ENCODE peak calls at places on chromosomes 6 and 20, in four cellular contexts. One of them, this sample, is unnamed.

GRCh38 chr20:50192364-50193168 is 1.9 kb downstream of the CEBPB start:
- DNase-seq in prostate gland: peak; percentile 90
- DNase-seq in fibroblast of lung: peak; percentile 90
- DNase-seq in GM23248: peak; percentile 97
- DNase-seq in this sample: peak; percentile 98

GRCh38 chr6:52359403-52359802 is 2.5 kb upstream of the PAQR8 start:
- DNase-seq in prostate gland: no peak
- DNase-seq in fibroblast of lung: no peak
- DNase-seq in GM23248: no peak
- DNase-seq in this sample: no peak

GRCh38 chr6:164502838-164503237 is 806.6 kb downstream of the C6orf118 start:
- DNase-seq in prostate gland: no peak
- DNase-seq in fibroblast of lung: no peak
- DNase-seq in GM23248: no peak
- DNase-seq in this sample: no peak

GRCh38 chr6:125363010-125363359 is 61.2 kb upstream of the HDDC2 start:
- DNase-seq in prostate gland: no peak
- DNase-seq in fibroblast of lung: peak; percentile 72
- DNase-seq in GM23248: peak; percentile 58
- DNase-seq in this sample: peak; percentile 46

GRCh38 chr6:20028562-20028961 is 183.7 kb downstream of the MBOAT1 start:
- DNase-seq in prostate gland: no peak
- DNase-seq in fibroblast of lung: no peak
- DNase-seq in GM23248: no peak
- DNase-seq in this sample: no peak

GRCh38 chr6:161584929-161585328 is 311.1 kb upstream of the AGPAT4 start:
- DNase-seq in prostate gland: no peak
- DNase-seq in fibroblast of lung: no peak
- DNase-seq in GM23248: no peak
- DNase-seq in this sample: no peak

GRCh38 chr6:1024587-1024986 is 287.3 kb upstream of the FOXQ1 start:
- DNase-seq in prostate gland: peak; percentile 84
- DNase-seq in fibroblast of lung: peak; percentile 15
- DNase-seq in GM23248: peak; percentile 93
- DNase-seq in this sample: peak; percentile 66

GRCh38 chr6:159098636-159099106 is 53.9 kb upstream of the TAGAP start:
- DNase-seq in prostate gland: no peak
- DNase-seq in fibroblast of lung: no peak
- DNase-seq in GM23248: no peak
- DNase-seq in this sample: no peak

GRCh38 chr20:4064118-4064962 is 49.0 kb upstream of the RNF24 start:
- DNase-seq in prostate gland: peak; percentile 91
- DNase-seq in fibroblast of lung: peak; percentile 92
- DNase-seq in GM23248: peak; percentile 96
- DNase-seq in this sample: peak; percentile 94

GRCh38 chr20:36092424-36093024 is 62.0 kb upstream of the EPB41L1 start:
- DNase-seq in prostate gland: no peak
- DNase-seq in fibroblast of lung: peak; percentile 25
- DNase-seq in GM23248: peak; percentile 65
- DNase-seq in this sample: peak; percentile 49

GRCh38 chr20:9112541-9113515 is 43.9 kb downstream of the PLCB4 start:
- DNase-seq in prostate gland: peak; percentile 17
- DNase-seq in fibroblast of lung: peak; percentile 85
- DNase-seq in GM23248: peak; percentile 39
- DNase-seq in this sample: peak; percentile 17

GRCh38 chr20:38685853-38686473 is 38.3 kb upstream of the SLC32A1 start:
- DNase-seq in prostate gland: peak; percentile 14
- DNase-seq in fibroblast of lung: peak; percentile 38
- DNase-seq in GM23248: peak; percentile 57
- DNase-seq in this sample: peak; percentile 58

GRCh38 chr6:73854998-73855718 is 159.2 kb downstream of the CD109 start:
- DNase-seq in prostate gland: peak; percentile 20
- DNase-seq in fibroblast of lung: peak; percentile 48
- DNase-seq in GM23248: peak; percentile 77
- DNase-seq in this sample: peak; percentile 76

GRCh38 chr6:31948753-31949413 is 3.0 kb downstream of the CFB start:
- DNase-seq in prostate gland: no peak
- DNase-seq in fibroblast of lung: peak; percentile 21
- DNase-seq in GM23248: peak; percentile 71
- DNase-seq in this sample: peak; percentile 93

GRCh38 chr20:44495257-44495656 is 19.6 kb downstream of the TTPAL start:
- DNase-seq in prostate gland: no peak
- DNase-seq in fibroblast of lung: peak; percentile 75
- DNase-seq in GM23248: peak; percentile 84
- DNase-seq in this sample: peak; percentile 90

GRCh38 chr6:160859822-160860221 is 131.7 kb upstream of the MAP3K4 start:
- DNase-seq in prostate gland: no peak
- DNase-seq in fibroblast of lung: no peak
- DNase-seq in GM23248: no peak
- DNase-seq in this sample: no peak

GRCh38 chr6:1110935-1111334 is 201.0 kb upstream of the FOXQ1 start:
- DNase-seq in prostate gland: peak; percentile 48
- DNase-seq in fibroblast of lung: no peak
- DNase-seq in GM23248: no peak
- DNase-seq in this sample: no peak

GRCh38 chr6:45845546-45845945 is 170.1 kb downstream of the CLIC5 start:
- DNase-seq in prostate gland: no peak
- DNase-seq in fibroblast of lung: peak; percentile 65
- DNase-seq in GM23248: peak; percentile 81
- DNase-seq in this sample: peak; percentile 53

GRCh38 chr6:3516094-3516493 is 59.2 kb upstream of the SLC22A23 start:
- DNase-seq in prostate gland: no peak
- DNase-seq in fibroblast of lung: no peak
- DNase-seq in GM23248: peak; percentile 55
- DNase-seq in this sample: peak; percentile 42

GRCh38 chr6:89745728-89746127 is 73.9 kb downstream of the MDN1 start:
- DNase-seq in prostate gland: no peak
- DNase-seq in fibroblast of lung: no peak
- DNase-seq in GM23248: no peak
- DNase-seq in this sample: no peak

GRCh38 chr6:101386982-101387381 is 6.5 kb upstream of the GRIK2 start:
- DNase-seq in prostate gland: no peak
- DNase-seq in fibroblast of lung: no peak
- DNase-seq in GM23248: no peak
- DNase-seq in this sample: peak; percentile 3

GRCh38 chr6:90238663-90239542 is 57.7 kb downstream of the BACH2 start:
- DNase-seq in prostate gland: no peak
- DNase-seq in fibroblast of lung: no peak
- DNase-seq in GM23248: no peak
- DNase-seq in this sample: no peak

GRCh38 chr20:29878281-29878741 is 1379.2 kb upstream of the DEFB115 start:
- DNase-seq in prostate gland: no peak
- DNase-seq in fibroblast of lung: no peak
- DNase-seq in GM23248: peak; percentile 49
- DNase-seq in this sample: peak; percentile 18

GRCh38 chr6:3405182-3405518 is 51.7 kb downstream of the SLC22A23 start:
- DNase-seq in prostate gland: no peak
- DNase-seq in fibroblast of lung: no peak
- DNase-seq in GM23248: peak; percentile 58
- DNase-seq in this sample: no peak

GRCh38 chr6:121590941-121591340 is 155.5 kb downstream of the GJA1 start:
- DNase-seq in prostate gland: no peak
- DNase-seq in fibroblast of lung: no peak
- DNase-seq in GM23248: no peak
- DNase-seq in this sample: no peak